ENCODE peak calls at places on chromosomes 2 and 18, in seven cellular contexts. S is GM12878, W is SK-N-SH, F is HCT116, L is K562, Q is HepG2, D is H1. N is an unnamed sample.

GRCh38 chr2:36482576-36483214 is 115.3 kb downstream of the FEZ2 start:
- DNase-seq in S (no peak), W (no peak), F (no peak), L (no peak), Q (peak; percentile 76), D (no peak), N (no peak)

GRCh38 chr2:105760191-105760590 is 15.5 kb downstream of the NCK2 start:
- DNase-seq in S (no peak), W (no peak), F (no peak), L (no peak), Q (no peak), D (no peak), N (no peak)

GRCh38 chr2:45008296-45009129 is 739 bp downstream of the SIX2 start:
- DNase-seq in S (no peak), W (peak; percentile 36), F (no peak), L (no peak), Q (no peak), D (no peak), N (no peak)

GRCh38 chr18:46622999-46623398 is 34.0 kb downstream of the LOXHD1 start:
- DNase-seq in S (peak; percentile 2), W (peak; percentile 27), F (no peak), L (no peak), Q (no peak), D (no peak), N (peak; percentile 33)

GRCh38 chr2:19648583-19648982 is 253.2 kb downstream of the TTC32 start:
- DNase-seq in S (no peak), W (no peak), F (no peak), L (no peak), Q (no peak), D (no peak), N (no peak)

GRCh38 chr2:27320958-27321543 is 1.8 kb downstream of the MPV17 start:
- DNase-seq in S (no peak), W (peak; percentile 66), F (peak; percentile 98), L (peak; percentile 83), Q (peak; percentile 99), D (peak; percentile 62), N (peak; percentile 35)

GRCh38 chr2:206296128-206296527 is 21.7 kb downstream of the ZDBF2 start:
- DNase-seq in S (no peak), W (no peak), F (no peak), L (no peak), Q (no peak), D (no peak), N (no peak)

GRCh38 chr2:147792966-147793617 is 51.7 kb upstream of the ACVR2A start:
- DNase-seq in S (no peak), W (no peak), F (no peak), L (no peak), Q (no peak), D (no peak), N (no peak)

GRCh38 chr2:127826047-127826446 is 15.1 kb upstream of the WDR33 start:
- DNase-seq in S (no peak), W (no peak), F (no peak), L (no peak), Q (no peak), D (no peak), N (no peak)

GRCh38 chr2:127829845-127830246 is 18.9 kb upstream of the WDR33 start:
- DNase-seq in S (peak; percentile 96), W (peak; percentile 21), F (no peak), L (no peak), Q (no peak), D (peak; percentile 27), N (no peak)
- TF ChIP-seq JUND in S (no peak), W (no peak), F (no peak), L (no peak), Q (no peak), D (no peak), N (no peak)

DNA sequence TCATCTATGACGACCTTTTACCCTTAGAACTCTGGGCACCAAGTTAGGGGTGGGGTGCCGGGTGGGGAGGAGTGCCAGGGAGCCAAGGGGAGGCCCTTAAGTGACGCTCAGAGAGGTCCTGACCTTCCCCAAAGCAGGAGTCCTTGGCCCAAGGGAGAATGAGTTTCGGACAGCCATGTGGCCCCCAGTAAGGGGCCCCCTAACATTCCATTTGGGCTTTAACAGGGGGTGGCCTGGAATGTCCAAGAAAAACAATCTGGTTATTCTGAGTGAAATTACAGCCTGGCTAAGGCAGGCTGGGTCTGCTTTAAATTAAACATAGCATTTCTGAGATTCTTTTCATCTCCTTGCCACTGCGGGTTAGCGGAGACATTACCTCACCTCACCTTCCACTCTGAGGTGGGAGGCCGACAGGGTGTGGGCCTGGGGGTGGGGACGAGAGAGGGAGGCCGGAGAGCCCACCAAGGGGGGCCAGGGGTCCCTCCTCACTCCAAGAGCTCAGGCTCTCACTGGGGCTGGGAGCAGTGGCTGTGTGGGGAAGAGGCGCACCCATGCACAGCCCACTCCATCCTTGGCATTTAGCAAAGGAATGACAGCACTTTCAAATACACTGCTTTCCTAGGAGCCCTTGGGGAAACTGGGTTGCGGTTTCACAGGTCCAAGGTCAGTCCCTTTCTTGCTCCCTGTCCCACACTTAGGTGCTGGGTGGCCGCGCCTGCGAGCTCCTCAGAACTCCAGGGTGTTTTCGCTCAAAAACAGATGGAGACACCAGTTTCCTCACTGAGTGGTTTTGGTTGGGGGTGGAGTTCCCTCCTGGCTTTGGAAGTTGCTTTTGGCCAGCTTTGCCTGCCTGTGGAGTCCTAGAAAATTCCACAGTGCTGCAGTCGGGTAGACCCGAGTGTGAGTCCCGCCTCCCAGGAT is 107.4 kb downstream of the POLR1A start:
- DNase-seq in S (no peak), W (no peak), F (no peak), L (no peak), Q (no peak), D (no peak), N (no peak)
- TF ChIP-seq JUND in S (no peak), W (peak; percentile 63), F (no peak), L (no peak), Q (no peak), D (no peak), N (no peak)

DNA sequence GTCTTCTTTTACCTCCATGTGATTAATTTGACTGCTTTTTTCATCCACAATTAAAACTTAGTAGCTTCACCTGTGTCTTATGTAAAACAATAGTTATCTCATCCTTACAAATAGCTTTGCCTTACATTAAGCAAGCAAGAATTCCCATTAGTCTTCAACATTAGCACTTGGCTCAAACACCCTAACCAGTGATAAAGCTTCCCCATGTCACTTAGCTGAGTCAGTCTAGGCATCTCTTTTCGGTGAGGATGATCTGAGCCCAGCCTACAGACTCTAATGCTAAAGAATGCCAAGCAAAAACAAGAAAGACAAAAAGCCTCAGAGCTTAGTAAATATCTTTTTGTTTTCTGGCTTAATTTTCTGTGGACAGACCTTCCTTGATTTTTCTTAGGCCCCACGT is 26.1 kb downstream of the GAD1 start:
- DNase-seq in S (no peak), W (no peak), F (no peak), L (no peak), Q (no peak), D (no peak), N (no peak)
- TF ChIP-seq JUND in S (no peak), W (peak; percentile 59), F (no peak), L (no peak), Q (no peak), D (no peak), N (no peak)

GRCh38 chr18:11981633-11982366 is 493 bp downstream of the IMPA2 start:
- DNase-seq in S (no peak), W (no peak), F (no peak), L (no peak), Q (peak; percentile 92), D (no peak), N (peak; percentile 41)
- TF ChIP-seq JUND in S (no peak), W (no peak), F (no peak), L (no peak), Q (no peak), D (no peak), N (no peak)

GRCh38 chr18:23053756-23054457 is 81.4 kb upstream of the CABLES1 start:
- DNase-seq in S (no peak), W (peak; percentile 75), F (no peak), L (peak; percentile 35), Q (peak; percentile 50), D (peak; percentile 39), N (peak; percentile 26)
- TF ChIP-seq JUND in S (no peak), W (no peak), F (no peak), L (no peak), Q (no peak), D (no peak), N (no peak)

GRCh38 chr2:204050681-204051080 is 114.1 kb downstream of the ICOS start:
- DNase-seq in S (no peak), W (no peak), F (no peak), L (no peak), Q (no peak), D (no peak), N (no peak)
- TF ChIP-seq JUND in S (no peak), W (no peak), F (no peak), L (no peak), Q (no peak), D (no peak), N (no peak)

GRCh38 chr2:71156531-71156930 is 26.1 kb downstream of the MPHOSPH10 start:
- DNase-seq in S (no peak), W (no peak), F (no peak), L (no peak), Q (no peak), D (no peak), N (no peak)
- TF ChIP-seq JUND in S (no peak), W (no peak), F (no peak), L (no peak), Q (no peak), D (no peak), N (no peak)

GRCh38 chr2:46982356-46983064 is 66.9 kb upstream of the MCFD2 start:
- DNase-seq in S (no peak), W (no peak), F (no peak), L (no peak), Q (no peak), D (no peak), N (no peak)
- TF ChIP-seq JUND in S (no peak), W (no peak), F (no peak), L (no peak), Q (no peak), D (no peak), N (no peak)